ENCODE peak calls at places on chromosomes 12 and 14, in eight cellular contexts. V is CD4-positive, alpha-beta T cell; C is AG04450; E is RWPE2; P is Peyer's patch; B is GM23248; Q is fibroblast of lung; S is stomach. R is an unnamed sample.

GRCh38 chr12:45446013-45446412 is 230.1 kb downstream of the ANO6 start:
- DNase-seq in V (no peak), C (no peak), E (no peak), P (no peak), B (no peak), Q (no peak), S (no peak), R (no peak)

GRCh38 chr12:131287938-131288797 is 334.5 kb downstream of the ADGRD1 start:
- DNase-seq in V (no peak), C (no peak), E (no peak), P (peak; percentile 18), B (no peak), Q (no peak), S (no peak), R (no peak)

GRCh38 chr12:31368666-31369361 is 42.9 kb upstream of the SINHCAF start:
- DNase-seq in V (no peak), C (no peak), E (no peak), P (peak; percentile 39), B (no peak), Q (no peak), S (peak; percentile 57), R (no peak)

GRCh38 chr14:34536951-34537676 is 2.4 kb downstream of the EAPP start:
- DNase-seq in V (no peak), C (peak; percentile 42), E (no peak), P (no peak), B (peak; percentile 28), Q (peak; percentile 96), S (no peak), R (no peak)

GRCh38 chr12:107131832-107132616 is 38.7 kb upstream of the CRY1 start:
- DNase-seq in V (no peak), C (peak; percentile 51), E (no peak), P (peak; percentile 49), B (peak; percentile 80), Q (peak; percentile 54), S (no peak), R (peak; percentile 3)

GRCh38 chr12:80218925-80219714 is 119.8 kb downstream of the OTOGL start:
- DNase-seq in V (no peak), C (no peak), E (no peak), P (no peak), B (no peak), Q (no peak), S (no peak), R (no peak)

GRCh38 chr12:1812650-1813302 is 7.6 kb upstream of the LRTM2 start:
- DNase-seq in V (no peak), C (no peak), E (no peak), P (peak; percentile 64), B (peak; percentile 36), Q (peak; percentile 45), S (peak; percentile 39), R (no peak)

GRCh38 chr12:42728287-42728686 is 138.7 kb upstream of the PRICKLE1 start:
- DNase-seq in V (no peak), C (no peak), E (no peak), P (no peak), B (no peak), Q (no peak), S (no peak), R (no peak)

GRCh38 chr14:34275038-34275437 is 187.0 kb downstream of the SPTSSA start:
- DNase-seq in V (no peak), C (no peak), E (no peak), P (no peak), B (peak; percentile 32), Q (no peak), S (no peak), R (no peak)

DNA sequence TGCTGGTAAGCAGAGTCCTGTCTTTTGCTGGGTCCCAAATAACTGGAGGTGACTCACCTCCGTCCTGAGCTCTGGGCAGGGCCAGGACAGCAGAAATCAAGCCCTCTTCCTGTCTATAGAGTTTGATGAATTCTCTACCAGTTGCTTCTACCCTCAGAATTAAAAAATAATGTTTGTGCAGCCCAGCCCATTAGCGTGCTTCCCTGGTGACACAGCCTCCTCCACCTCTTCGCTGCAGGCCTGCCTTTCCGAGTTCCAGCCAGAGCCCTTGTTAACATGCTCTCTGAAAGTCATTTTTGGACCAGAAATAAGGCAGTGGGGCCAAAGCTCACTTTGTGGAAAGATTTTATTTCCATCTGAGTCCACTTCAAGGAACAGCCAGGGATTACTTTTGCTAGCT is 94.0 kb downstream of the TBX5 start:
- DNase-seq in V (no peak), C (no peak), E (no peak), P (no peak), B (peak; percentile 86), Q (peak; percentile 84), S (no peak), R (no peak)
- H3K27ac ChIP-seq in V (no peak overlapping the region), C (peak overlapping the region; percentile 42), E (peak overlapping the region; percentile 50), P (no peak overlapping the region), B (peak overlapping the region; percentile 43), Q (no peak overlapping the region), S (no peak overlapping the region), R (no peak overlapping the region)

DNA sequence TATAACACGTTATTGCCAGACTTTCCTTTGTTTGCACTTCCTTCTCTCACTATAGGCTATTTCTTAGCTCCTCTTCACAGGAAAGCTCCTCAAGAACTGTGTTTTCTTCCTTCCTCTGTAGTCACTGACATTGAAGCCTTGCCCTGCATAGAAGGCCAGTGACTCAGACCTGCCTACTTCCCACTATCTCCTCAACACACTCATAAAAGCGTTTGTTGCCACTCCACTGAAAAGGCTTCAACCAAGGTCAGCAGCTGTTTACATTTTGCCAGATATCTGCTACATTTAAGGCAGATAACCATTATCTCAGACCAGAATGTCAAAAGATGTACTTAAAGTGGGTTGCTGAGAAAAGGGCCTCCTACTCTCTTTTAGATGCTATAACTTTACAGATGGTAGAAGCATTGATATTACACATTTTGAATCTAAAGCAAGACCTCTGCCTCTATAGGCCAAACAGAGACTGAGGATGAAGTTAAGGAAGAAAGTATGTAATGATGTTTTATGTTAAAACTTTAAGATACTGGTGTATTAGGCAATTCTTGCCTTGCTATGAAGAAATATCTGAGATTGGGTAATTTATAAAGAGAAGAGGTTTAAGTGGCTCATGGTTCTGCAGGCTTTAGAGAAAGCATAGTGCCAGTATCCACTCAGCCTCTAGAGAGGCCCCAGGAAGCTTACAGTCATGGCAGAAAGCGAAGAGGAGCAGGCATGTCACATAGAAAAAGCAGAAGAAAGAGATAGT is 233.3 kb upstream of the FLRT2 start:
- DNase-seq in V (no peak), C (peak; percentile 24), E (no peak), P (no peak), B (peak; percentile 83), Q (peak; percentile 69), S (no peak), R (peak; percentile 48)
- H3K27ac ChIP-seq in V (no peak overlapping the region), C (peak overlapping the region; percentile 12), E (no peak overlapping the region), P (no peak overlapping the region), B (peak overlapping the region; percentile 38), Q (no peak overlapping the region), S (no peak overlapping the region), R (peak overlapping the region; percentile 38)

GRCh38 chr14:52552063-52552988 is at the start of the genes GPR137C and TXNDC16:
- DNase-seq in V (peak; percentile 98), C (peak; percentile 98), E (peak; percentile 100), P (peak; percentile 100), B (peak; percentile 100), Q (peak; percentile 99), S (peak; percentile 100), R (peak; percentile 96)
- H3K27ac ChIP-seq in V (peak within 1 kb of the TSS; percentile 80), C (no peak within 1 kb of the TSS), E (peak within 1 kb of the TSS; percentile 29), P (peak within 1 kb of the TSS; percentile 88), B (peak within 1 kb of the TSS; percentile 36), Q (peak within 1 kb of the TSS; percentile 65), S (peak within 1 kb of the TSS; percentile 87), R (peak within 1 kb of the TSS; percentile 33)

GRCh38 chr12:47829584-47829983 is 9.9 kb upstream of the HDAC7 start:
- DNase-seq in V (no peak), C (no peak), E (no peak), P (no peak), B (no peak), Q (no peak), S (no peak), R (no peak)
- H3K27ac ChIP-seq in V (no peak overlapping the region), C (no peak overlapping the region), E (peak overlapping the region; percentile 95), P (peak overlapping the region; percentile 77), B (peak overlapping the region; percentile 46), Q (no peak overlapping the region), S (peak overlapping the region; percentile 77), R (peak overlapping the region; percentile 52)

GRCh38 chr12:124440841-124441381 is 126.5 kb downstream of the NCOR2 start:
- DNase-seq in V (no peak), C (no peak), E (no peak), P (no peak), B (peak; percentile 64), Q (peak; percentile 49), S (no peak), R (no peak)
- H3K27ac ChIP-seq in V (no peak overlapping the region), C (peak overlapping the region; percentile 90), E (peak overlapping the region; percentile 97), P (peak overlapping the region; percentile 57), B (peak overlapping the region; percentile 98), Q (peak overlapping the region; percentile 93), S (peak overlapping the region; percentile 60), R (peak overlapping the region; percentile 62)

DNA sequence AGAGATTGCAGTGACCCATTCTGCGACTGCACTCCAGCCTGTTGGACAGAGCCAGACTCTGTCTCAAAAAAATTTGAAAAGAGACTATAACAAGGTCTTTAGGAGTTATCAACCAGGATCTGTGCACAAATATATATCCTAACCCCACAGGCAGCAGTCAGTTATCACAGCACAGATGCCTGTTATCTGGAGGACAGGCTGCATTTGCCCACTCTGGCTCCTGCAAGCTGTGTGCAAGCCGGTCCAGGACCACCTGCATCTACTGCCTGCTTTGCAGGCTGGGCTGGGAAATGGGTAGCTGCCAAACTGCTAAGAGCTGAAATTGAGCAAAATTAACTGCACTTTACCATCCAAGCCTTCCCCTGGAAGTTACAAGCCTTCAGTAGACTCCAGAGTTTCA is 21.4 kb upstream of the RCOR1 start:
- DNase-seq in V (no peak), C (no peak), E (no peak), P (no peak), B (no peak), Q (no peak), S (no peak), R (no peak)
- H3K27ac ChIP-seq in V (no peak overlapping the region), C (no peak overlapping the region), E (no peak overlapping the region), P (no peak overlapping the region), B (no peak overlapping the region), Q (no peak overlapping the region), S (no peak overlapping the region), R (no peak overlapping the region)

GRCh38 chr14:100532154-100532915 is 54.9 kb downstream of the BEGAIN start:
- DNase-seq in V (no peak), C (no peak), E (peak; percentile 53), P (no peak), B (no peak), Q (peak; percentile 84), S (peak; percentile 10), R (no peak)
- H3K27ac ChIP-seq in V (no peak overlapping the region), C (peak overlapping the region; percentile 11), E (no peak overlapping the region), P (no peak overlapping the region), B (no peak overlapping the region), Q (no peak overlapping the region), S (no peak overlapping the region), R (no peak overlapping the region)

GRCh38 chr14:105442834-105443233 is 23.2 kb downstream of the MTA1 start:
- DNase-seq in V (no peak), C (no peak), E (no peak), P (no peak), B (no peak), Q (no peak), S (no peak), R (no peak)

GRCh38 chr14:105445290-105445689 is 25.7 kb downstream of the MTA1 start:
- DNase-seq in V (no peak), C (no peak), E (no peak), P (no peak), B (no peak), Q (no peak), S (no peak), R (no peak)

GRCh38 chr14:105445901-105446845 is 26.5 kb downstream of the MTA1 start:
- DNase-seq in V (no peak), C (no peak), E (no peak), P (no peak), B (no peak), Q (no peak), S (no peak), R (no peak)

GRCh38 chr14:105446971-105447370 is 27.3 kb downstream of the MTA1 start:
- DNase-seq in V (no peak), C (no peak), E (no peak), P (no peak), B (no peak), Q (no peak), S (no peak), R (no peak)

GRCh38 chr14:105444859-105445258 is 25.2 kb downstream of the MTA1 start:
- DNase-seq in V (no peak), C (no peak), E (no peak), P (no peak), B (no peak), Q (no peak), S (no peak), R (no peak)
- H3K27ac ChIP-seq in V (no peak overlapping the region), C (no peak overlapping the region), E (no peak overlapping the region), P (no peak overlapping the region), B (no peak overlapping the region), Q (no peak overlapping the region), S (no peak overlapping the region), R (no peak overlapping the region)

R was measured in epithelial cell of prostate.